ENCODE peak calls at places on chromosomes 5 and 9, in four cellular contexts. I, G, D and Y are unnamed samples.

GRCh38 chr5:97182571-97183099 is 412 bp downstream of the RIOK2 start:
- DNase-seq in G (no peak), D (no peak), I (no peak), Y (peak; percentile 28)

GRCh38 chr5:113215401-113216060 is 219.3 kb downstream of the TSSK1B start:
- DNase-seq in D (no peak), G (no peak), I (no peak), Y (no peak)

GRCh38 chr5:112338681-112339337 is 80.3 kb downstream of the EPB41L4A start:
- DNase-seq in D (peak; percentile 91), G (no peak), I (no peak), Y (no peak)

GRCh38 chr9:23659346-23660006 is 166.6 kb downstream of the ELAVL2 start:
- DNase-seq in D (no peak), I (no peak), G (no peak), Y (peak; percentile 51)

GRCh38 chr5:135429326-135429725 is 17.8 kb downstream of the DCANP1 start:
- DNase-seq in I (no peak), D (no peak), G (no peak), Y (peak; percentile 95)

GRCh38 chr5:149439899-149440655 is 61.0 kb upstream of the IL17B start:
- DNase-seq in D (peak; percentile 66), I (no peak), G (peak; percentile 29), Y (no peak)

GRCh38 chr9:37911271-37911681 is 7.3 kb upstream of the SLC25A51 start:
- DNase-seq in I (no peak), G (no peak), D (no peak), Y (peak; percentile 55)

GRCh38 chr9:37922391-37923120 is 18.6 kb upstream of the SLC25A51 start:
- DNase-seq in G (no peak), D (no peak), I (no peak), Y (no peak)

GRCh38 chr9:4335631-4336030 is 35.8 kb upstream of the GLIS3 start:
- DNase-seq in I (no peak), G (no peak), D (no peak), Y (no peak)

GRCh38 chr9:116718111-116718510 is 31.0 kb downstream of the TRIM32 start:
- DNase-seq in D (no peak), I (no peak), G (no peak), Y (no peak)

DNA sequence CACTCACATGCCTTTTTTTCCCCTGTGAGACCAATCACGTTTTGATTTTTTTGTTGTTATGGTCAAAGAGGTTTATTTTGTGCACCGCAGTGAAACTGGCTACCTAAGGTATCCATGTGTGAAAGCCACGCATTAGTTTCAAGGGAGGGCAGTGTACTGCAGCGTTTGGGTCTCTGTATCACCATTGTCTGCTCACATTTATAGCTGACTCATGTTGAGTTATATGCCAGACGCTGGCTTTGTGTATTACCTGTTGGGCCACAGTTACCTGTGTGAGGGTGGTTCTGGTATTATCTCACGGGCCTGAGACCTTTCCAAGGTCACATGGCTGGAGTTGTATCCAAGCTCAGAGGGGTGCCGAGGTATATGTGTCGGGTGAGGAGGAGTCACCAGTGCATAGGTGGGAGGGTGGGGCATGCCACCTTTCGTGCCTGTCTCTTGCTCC is 75.8 kb downstream of the ARHGAP26 start:
- DNase-seq in I (no peak), D (no peak), G (no peak), Y (no peak)
- TF ChIP-seq CTCF in I (no peak), D (no peak), G (no peak), Y (no peak)

GRCh38 chr9:87267251-87267679 is 230.4 kb upstream of the DAPK1 start:
- DNase-seq in I (no peak), D (no peak), G (no peak), Y (peak; percentile 46)

GRCh38 chr9:87266697-87267096 is 231.0 kb upstream of the DAPK1 start:
- DNase-seq in D (no peak), I (no peak), G (no peak), Y (no peak)

GRCh38 chr9:87260171-87260570 is 237.5 kb upstream of the DAPK1 start:
- DNase-seq in I (no peak), D (no peak), G (no peak), Y (no peak)

GRCh38 chr9:87259543-87259942 is 238.1 kb upstream of the DAPK1 start:
- DNase-seq in D (no peak), I (no peak), G (no peak), Y (no peak)

GRCh38 chr9:87263291-87263690 is 234.4 kb upstream of the DAPK1 start:
- DNase-seq in D (no peak), I (no peak), G (peak; percentile 7), Y (no peak)
- TF ChIP-seq CTCF in D (no peak), I (no peak), G (peak; percentile 22), Y (peak; percentile 11)

DNA sequence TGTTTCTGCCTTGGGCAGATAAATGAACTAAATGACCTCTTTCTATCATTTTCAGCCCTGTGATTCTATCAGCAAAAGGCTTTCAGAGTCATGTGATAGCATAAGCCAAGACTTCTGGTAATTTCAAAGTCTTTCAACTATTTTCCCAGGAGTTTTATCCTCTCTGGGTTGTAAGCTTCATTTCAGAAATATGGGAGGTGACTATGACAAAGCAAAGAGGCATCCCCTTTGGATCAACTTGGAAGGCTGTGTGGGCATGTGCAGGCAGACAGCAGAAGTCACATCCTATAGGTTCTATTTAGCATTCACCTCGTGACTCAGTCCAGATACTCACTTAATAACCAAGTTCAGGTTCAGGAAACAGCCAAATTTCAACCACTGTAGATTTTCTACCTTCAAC is 149.0 kb upstream of the FST start:
- DNase-seq in I (no peak), D (no peak), G (no peak), Y (peak; percentile 42)
- TF ChIP-seq CTCF in I (no peak), D (no peak), G (no peak), Y (no peak)

DNA sequence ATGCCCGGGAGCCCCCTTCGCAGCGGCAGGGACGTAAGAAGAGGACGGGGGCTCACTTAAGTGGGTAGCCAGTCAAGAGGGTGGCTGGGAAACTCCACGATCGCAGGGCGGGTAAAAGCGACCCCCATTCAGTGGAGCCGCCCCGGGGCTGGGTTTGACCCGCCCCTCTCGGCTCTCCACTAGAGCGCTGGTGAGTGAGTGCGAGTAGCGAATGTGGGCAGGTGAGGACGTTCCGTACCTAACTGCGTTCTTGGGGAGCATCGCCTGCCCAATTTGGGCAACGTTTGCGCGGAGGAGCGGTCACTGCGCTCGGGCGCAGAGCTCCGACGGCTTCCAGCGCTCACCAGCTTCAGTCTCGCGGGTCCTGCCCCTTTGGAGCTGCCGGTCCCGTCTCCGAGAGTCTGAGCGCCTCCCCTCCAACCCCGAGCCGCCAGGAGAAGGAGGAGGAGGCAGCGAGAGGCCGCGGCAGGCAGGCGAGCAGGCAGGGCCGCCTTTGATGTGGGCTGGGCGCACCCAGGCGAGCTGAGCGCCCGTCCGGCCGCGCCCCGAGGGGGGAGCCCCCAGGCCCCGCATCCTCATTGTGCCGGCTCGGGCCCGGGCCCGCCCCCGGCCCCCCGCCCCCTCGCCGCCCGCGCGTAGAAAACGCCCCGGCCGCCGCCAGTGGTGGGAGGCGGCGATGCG is at the start of gene FGF18:
- DNase-seq in I (no peak), D (peak; percentile 41), G (peak; percentile 49), Y (peak; percentile 65)
- TF ChIP-seq CTCF in I (peak; percentile 27), D (no peak), G (peak; percentile 33), Y (no peak)